ENCODE peak calls at places on chromosomes 5 and 9, in ten cellular contexts. A, S, R, V, Q, O, N, P, L and G are unnamed samples. For H3K4me1, the result is how much of the 10 kb centered on the place peaks cover.

GRCh38 chr5:55218966-55219365 is 8.1 kb downstream of the MCIDAS start:
- DNase-seq in A (no peak), S (no peak), R (no peak), V (peak), Q (no peak), O (peak), N (no peak), P (no peak), L (no peak), G (no peak)

GRCh38 chr5:154446183-154447073 is 631 bp downstream of the SAP30L start:
- DNase-seq in A (peak), S (peak), R (peak), V (peak), Q (no peak), O (peak), N (peak), P (peak), L (peak), G (peak)

GRCh38 chr9:98222885-98223640 is 30.6 kb upstream of the CORO2A start:
- DNase-seq in A (peak), S (no peak), R (peak), V (peak), Q (peak), O (no peak), N (no peak), P (no peak), L (peak), G (no peak)

GRCh38 chr5:10432059-10433008 is 9.3 kb upstream of the ROPN1L start:
- DNase-seq in A (no peak), S (no peak), R (no peak), V (no peak), Q (no peak), O (no peak), N (no peak), P (no peak), L (no peak), G (no peak)

GRCh38 chr5:136457390-136458094 is 92.2 kb upstream of the TRPC7 start:
- DNase-seq in A (peak), S (no peak), R (no peak), V (no peak), Q (no peak), O (no peak), N (no peak), P (no peak), L (no peak), G (no peak)

GRCh38 chr9:114501786-114502682 is 3.2 kb downstream of the WHRN start:
- DNase-seq in A (peak), S (no peak), R (peak), V (peak), Q (no peak), O (no peak), N (no peak), P (no peak), L (no peak), G (no peak)

GRCh38 chr9:93814561-93814960 is 140.6 kb downstream of the BARX1 start:
- DNase-seq in A (no peak), S (no peak), R (no peak), V (no peak), Q (no peak), O (no peak), N (no peak), P (no peak), L (no peak), G (no peak)

GRCh38 chr9:76271755-76272154 is 122.5 kb downstream of the RFK start:
- DNase-seq in A (peak), S (no peak), R (peak), V (no peak), Q (no peak), O (no peak), N (no peak), P (no peak), L (no peak), G (no peak)

GRCh38 chr9:114499528-114499927 is 5.7 kb downstream of the WHRN start:
- DNase-seq in A (no peak), S (no peak), R (no peak), V (no peak), Q (no peak), O (no peak), N (no peak), P (no peak), L (no peak), G (no peak)

GRCh38 chr5:8825161-8825757 is 720.6 kb downstream of the SEMA5A start:
- DNase-seq in A (peak), S (no peak), R (no peak), V (no peak), Q (peak), O (no peak), N (no peak), P (no peak), L (no peak), G (no peak)

GRCh38 chr5:31375999-31376720 is 155.7 kb downstream of the DROSHA start:
- DNase-seq in A (no peak), S (no peak), R (no peak), V (no peak), Q (no peak), O (no peak), N (no peak), P (no peak), L (no peak), G (no peak)

GRCh38 chr9:125472926-125473701 is 211.5 kb downstream of the GAPVD1 start:
- DNase-seq in A (peak), S (no peak), R (peak), V (peak), Q (no peak), O (no peak), N (peak), P (peak), L (no peak), G (no peak)

GRCh38 chr5:135045488-135045887 is 11.5 kb upstream of the PITX1 start:
- DNase-seq in A (no peak), S (no peak), R (no peak), V (no peak), Q (no peak), O (no peak), N (no peak), P (no peak), L (no peak), G (no peak)

GRCh38 chr5:77374686-77375085 is 117.4 kb downstream of the WDR41 start:
- DNase-seq in A (no peak), S (no peak), R (no peak), V (no peak), Q (no peak), O (no peak), N (no peak), P (no peak), L (no peak), G (no peak)

GRCh38 chr9:116435706-116436105 is 251.4 kb upstream of the TRIM32 start:
- DNase-seq in A (no peak), S (no peak), R (no peak), V (peak), Q (no peak), O (no peak), N (no peak), P (no peak), L (no peak), G (no peak)

GRCh38 chr9:21056931-21057330 is 20.8 kb downstream of the IFNB1 start:
- DNase-seq in A (peak), S (no peak), R (peak), V (no peak), Q (no peak), O (no peak), N (no peak), P (no peak), L (no peak), G (no peak)

GRCh38 chr9:125950880-125951471 is 203.8 kb downstream of the PBX3 start:
- DNase-seq in A (no peak), S (no peak), R (no peak), V (peak), Q (no peak), O (no peak), N (no peak), P (no peak), L (no peak), G (no peak)

GRCh38 chr9:128615571-128615970 is 41.1 kb downstream of the DYNC2I2 start:
- DNase-seq in A (no peak), S (no peak), R (no peak), V (no peak), Q (no peak), O (no peak), N (no peak), P (no peak), L (no peak), G (no peak)

GRCh38 chr9:128159073-128159783 is 837 bp upstream of the BBLN start:
- DNase-seq in A (peak), S (peak), R (no peak), V (no peak), Q (no peak), O (peak), N (peak), P (peak), L (peak), G (peak)

GRCh38 chr5:57066921-57067914 is 106.6 kb upstream of the GPBP1 start:
- DNase-seq in A (no peak), S (no peak), R (peak), V (no peak), Q (peak), O (no peak), N (no peak), P (no peak), L (no peak), G (no peak)

GRCh38 chr9:2158111-2158610 is 143.0 kb downstream of the SMARCA2 start:
- DNase-seq in A (peak), S (peak), R (peak), V (peak), Q (no peak), O (peak), N (peak), P (peak), L (peak), G (peak)

GRCh38 chr5:74149395-74149794 is 491.1 kb downstream of the ENC1 start:
- DNase-seq in A (peak), S (no peak), R (peak), V (no peak), Q (peak), O (no peak), N (no peak), P (peak), L (no peak), G (no peak)

GRCh38 chr5:179165421-179166170 is 105.4 kb downstream of the ZNF354C start:
- DNase-seq in A (no peak), S (no peak), R (no peak), V (no peak), Q (no peak), O (no peak), N (no peak), P (no peak), L (no peak), G (no peak)

GRCh38 chr9:126084696-126085095 is 241.9 kb upstream of the MVB12B start:
- DNase-seq in A (no peak), S (no peak), R (no peak), V (no peak), Q (no peak), O (no peak), N (no peak), P (no peak), L (no peak), G (no peak)

GRCh38 chr5:103669615-103670014 is 107.0 kb upstream of the NUDT12 start:
- DNase-seq in A (no peak), S (no peak), R (no peak), V (no peak), Q (no peak), O (no peak), N (no peak), P (no peak), L (no peak), G (no peak)

GRCh38 chr5:181160144-181160754 is 12.9 kb downstream of the OR2V2 start:
- DNase-seq in A (peak), S (peak), R (peak), V (peak), Q (no peak), O (peak), N (peak), P (peak), L (peak), G (peak)
- H3K27ac ChIP-seq in A (peak), S (peak), R (peak), V (no peak), Q (peak), O (peak), N (peak), P (peak), L (peak), G (peak)

GRCh38 chr5:146872191-146872590 is 6.4 kb downstream of the PPP2R2B start:
- DNase-seq in A (no peak), S (no peak), R (no peak), V (peak), Q (no peak), O (no peak), N (no peak), P (no peak), L (no peak), G (no peak)
- H3K4me1 ChIP-seq in A (under half), S (under half), R (under half), V (under half), Q (under half), O (under half), N (under half), P (under half), L (under half), G (under half)

DNA sequence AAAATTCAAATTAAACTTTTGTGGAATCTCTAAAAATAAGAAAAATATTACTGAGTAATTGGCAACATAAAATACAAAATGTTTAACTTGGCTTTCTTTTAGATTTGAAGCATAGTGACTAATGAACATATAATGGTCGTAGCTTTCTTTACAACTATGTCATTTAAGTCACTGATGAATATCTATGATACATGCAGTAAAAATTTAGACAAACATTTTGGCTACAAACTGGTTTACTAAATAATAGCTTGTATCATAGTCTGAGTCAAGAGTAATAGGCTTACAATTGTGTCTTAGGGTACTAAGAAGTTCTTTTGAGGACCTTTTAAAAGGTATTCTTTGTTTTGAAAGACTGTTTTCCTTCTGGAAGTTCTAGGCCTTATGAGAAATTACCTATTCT is 2.0 kb upstream of the APC start:
- DNase-seq in A (peak), S (no peak), R (peak), V (no peak), Q (no peak), O (no peak), N (no peak), P (no peak), L (no peak), G (no peak)
- H3K4me3 ChIP-seq in A (peak), S (no peak), R (no peak), V (no peak), Q (no peak), O (peak), N (no peak), P (no peak), L (no peak), G (no peak)

GRCh38 chr5:143247134-143247815 is 156.2 kb downstream of the NR3C1 start:
- DNase-seq in A (no peak), S (no peak), R (no peak), V (no peak), Q (no peak), O (no peak), N (no peak), P (no peak), L (no peak), G (no peak)

GRCh38 chr5:143249851-143250250 is 153.6 kb downstream of the NR3C1 start:
- DNase-seq in A (no peak), S (no peak), R (no peak), V (no peak), Q (no peak), O (no peak), N (no peak), P (no peak), L (no peak), G (no peak)

GRCh38 chr5:143248391-143248790 is 155.1 kb downstream of the NR3C1 start:
- DNase-seq in A (no peak), S (no peak), R (peak), V (no peak), Q (no peak), O (no peak), N (no peak), P (no peak), L (no peak), G (no peak)

GRCh38 chr5:143251175-143251574 is 152.3 kb downstream of the NR3C1 start:
- DNase-seq in A (no peak), S (no peak), R (no peak), V (no peak), Q (no peak), O (no peak), N (no peak), P (no peak), L (no peak), G (no peak)

DNA sequence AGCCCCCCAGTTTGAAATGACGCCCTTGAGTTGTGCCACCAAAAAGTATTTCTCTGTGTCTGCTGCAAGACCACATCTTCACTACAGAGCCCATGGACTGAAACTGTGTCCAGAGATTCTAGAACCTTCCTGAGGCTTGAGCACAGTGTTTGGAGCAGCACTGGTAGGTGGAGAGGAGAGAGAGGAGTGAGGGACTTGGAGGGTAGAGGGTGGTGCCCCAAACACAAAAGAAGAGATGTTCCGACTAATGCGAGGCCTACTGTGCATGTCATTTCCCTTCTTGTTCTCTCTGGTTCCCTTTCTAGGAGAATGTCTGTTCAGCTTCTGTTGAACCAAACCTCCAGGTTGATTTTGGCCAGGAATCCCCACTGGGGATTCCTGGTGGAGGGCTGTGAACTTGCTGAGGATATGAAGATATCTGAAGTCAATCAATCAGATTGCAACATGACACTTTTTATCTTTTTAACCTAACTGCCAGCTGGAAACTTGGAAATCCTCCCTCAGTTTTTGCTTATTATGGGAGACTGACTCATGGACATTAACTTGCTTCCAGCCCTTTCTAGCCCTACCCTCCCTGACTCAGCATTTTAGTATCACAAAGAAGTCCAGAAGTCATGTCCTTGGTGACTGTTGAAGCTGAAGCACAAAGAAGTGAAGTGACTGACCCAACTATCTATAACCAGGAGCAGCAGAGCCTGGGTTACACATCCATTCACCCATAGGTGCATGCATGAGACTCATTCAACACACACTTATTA is 154.5 kb downstream of the NR3C1 start:
- DNase-seq in A (peak), S (no peak), R (peak), V (no peak), Q (peak), O (no peak), N (no peak), P (no peak), L (no peak), G (no peak)
- H3K27ac ChIP-seq in A (peak), S (no peak), R (peak), V (no peak), Q (peak), O (no peak), N (no peak), P (no peak), L (no peak), G (peak)

GRCh38 chr5:177307544-177308363 is 3.9 kb downstream of the MXD3 start:
- DNase-seq in A (no peak), S (no peak), R (no peak), V (no peak), Q (no peak), O (no peak), N (no peak), P (no peak), L (no peak), G (no peak)

GRCh38 chr5:177309351-177310191 is 2.1 kb downstream of the MXD3 start:
- DNase-seq in A (peak), S (peak), R (peak), V (peak), Q (no peak), O (peak), N (no peak), P (peak), L (no peak), G (peak)

GRCh38 chr5:177304392-177305119 is 957 bp downstream of the PRELID1 start:
- DNase-seq in A (peak), S (no peak), R (no peak), V (no peak), Q (no peak), O (peak), N (no peak), P (no peak), L (no peak), G (no peak)

GRCh38 chr5:177308740-177309139 is 3.0 kb downstream of the MXD3 start:
- DNase-seq in A (no peak), S (no peak), R (no peak), V (no peak), Q (no peak), O (no peak), N (no peak), P (no peak), L (no peak), G (no peak)

GRCh38 chr5:177306674-177307543 is 3.3 kb downstream of the PRELID1 start:
- DNase-seq in A (peak), S (no peak), R (peak), V (peak), Q (no peak), O (no peak), N (no peak), P (no peak), L (no peak), G (no peak)
- H3K4me1 ChIP-seq in A (under half), S (half or more), R (under half), V (under half), Q (under half), O (under half), N (under half), P (under half), L (under half), G (under half)

GRCh38 chr5:132456553-132457361 is 33.8 kb downstream of the IRF1 start:
- DNase-seq in A (peak), S (peak), R (no peak), V (no peak), Q (no peak), O (no peak), N (no peak), P (no peak), L (peak), G (peak)

GRCh38 chr5:132458651-132459030 is 31.9 kb downstream of the IRF1 start:
- DNase-seq in A (peak), S (no peak), R (peak), V (no peak), Q (peak), O (no peak), N (no peak), P (no peak), L (no peak), G (no peak)

GRCh38 chr5:132458226-132458560 is 32.4 kb downstream of the IRF1 start:
- DNase-seq in A (peak), S (no peak), R (peak), V (no peak), Q (no peak), O (no peak), N (no peak), P (no peak), L (no peak), G (no peak)

GRCh38 chr5:132457371-132458225 is 33.0 kb downstream of the IRF1 start:
- DNase-seq in A (peak), S (peak), R (peak), V (no peak), Q (no peak), O (no peak), N (no peak), P (peak), L (peak), G (peak)

DNA sequence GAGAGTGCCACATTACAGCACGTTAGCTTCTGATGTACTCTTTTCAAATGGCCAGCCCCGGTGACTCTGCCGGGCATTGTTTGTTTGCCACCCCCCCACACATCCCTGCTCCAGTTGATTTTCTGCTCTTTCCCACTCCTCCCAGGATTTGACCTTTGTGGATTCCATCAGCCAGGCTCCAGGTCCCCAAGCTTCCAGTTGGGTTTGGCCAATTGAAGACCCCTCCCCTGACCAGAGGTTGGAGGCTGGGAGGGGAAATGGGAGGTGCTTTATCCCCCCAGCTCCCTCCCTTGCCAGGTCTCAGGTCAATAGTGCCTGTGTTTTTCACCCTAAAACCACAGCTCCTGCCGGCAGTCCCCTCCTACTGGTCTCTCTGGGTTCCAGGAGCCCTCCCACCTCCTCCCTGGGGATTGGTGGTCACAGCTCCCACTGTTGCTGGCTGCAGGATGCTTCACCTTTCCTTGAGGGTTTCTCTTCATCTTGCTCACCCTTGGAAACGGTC is 34.9 kb downstream of the IRF1 start:
- DNase-seq in A (no peak), S (no peak), R (no peak), V (no peak), Q (no peak), O (no peak), N (no peak), P (no peak), L (no peak), G (no peak)
- H3K4me3 ChIP-seq in A (no peak), S (peak), R (no peak), V (no peak), Q (no peak), O (no peak), N (no peak), P (no peak), L (no peak), G (peak)

GRCh38 chr9:5612187-5612535 is 16.7 kb upstream of the RIC1 start:
- DNase-seq in A (no peak), S (no peak), R (no peak), V (no peak), Q (no peak), O (no peak), N (no peak), P (no peak), L (no peak), G (no peak)
- H3K27ac ChIP-seq in A (no peak), S (no peak), R (no peak), V (no peak), Q (no peak), O (peak), N (no peak), P (no peak), L (peak), G (no peak)

GRCh38 chr5:145158654-145159199 is 676.4 kb downstream of the PRELID2 start:
- DNase-seq in A (no peak), S (no peak), R (peak), V (peak), Q (no peak), O (no peak), N (no peak), P (no peak), L (no peak), G (no peak)
- H3K4me1 ChIP-seq in A (under half), S (under half), R (under half), V (under half), Q (under half), O (under half), N (under half), P (under half), L (under half), G (under half)